ENCODE peak calls at places on chromosomes 1 and 21, in five cellular contexts. T, S, L, Y and B are unnamed samples.

GRCh38 chr1:192739476-192740184 is 69.2 kb upstream of the RGS2 start:
- DNase-seq in T (no peak), S (no peak), L (no peak), Y (no peak), B (no peak)

GRCh38 chr1:30063621-30064280 is 659.6 kb downstream of the MATN1 start:
- DNase-seq in T (no peak), S (no peak), L (no peak), Y (no peak), B (no peak)

GRCh38 chr1:172658871-172659453 is at the start of gene FASLG:
- DNase-seq in T (no peak), S (no peak), L (no peak), Y (peak), B (peak)

GRCh38 chr1:167708940-167709389 is 12.8 kb upstream of the MPZL1 start:
- DNase-seq in T (no peak), S (no peak), L (no peak), Y (no peak), B (no peak)

GRCh38 chr1:161033751-161034150 is 5.0 kb downstream of the TSTD1 start:
- DNase-seq in T (no peak), S (no peak), L (no peak), Y (no peak), B (no peak)

GRCh38 chr1:48250572-48250971 is 28.1 kb downstream of the SLC5A9 start:
- DNase-seq in T (no peak), S (no peak), L (no peak), Y (no peak), B (no peak)

GRCh38 chr1:92315766-92316413 is 17.0 kb downstream of the RPAP2 start:
- DNase-seq in T (no peak), S (no peak), L (no peak), Y (peak), B (peak)

GRCh38 chr1:1665815-1666251 is 7.0 kb upstream of the CDK11B start:
- DNase-seq in T (peak), S (no peak), L (no peak), Y (peak), B (no peak)

GRCh38 chr1:93448292-93448982 is 519 bp downstream of the FNBP1L start:
- DNase-seq in T (peak), S (peak), L (peak), Y (peak), B (no peak)

GRCh38 chr1:222865718-222866117 is 50.9 kb downstream of the DISP1 start:
- DNase-seq in T (no peak), S (no peak), L (no peak), Y (no peak), B (no peak)

GRCh38 chr1:203796223-203796747 is 862 bp downstream of the ZBED6 start:
- DNase-seq in T (peak), S (peak), L (no peak), Y (peak), B (peak)

GRCh38 chr1:208866351-208866750 is 622.2 kb upstream of the PLXNA2 start:
- DNase-seq in T (no peak), S (no peak), L (no peak), Y (no peak), B (no peak)

GRCh38 chr1:113415256-113416189 is 25.2 kb downstream of the MAGI3 start:
- DNase-seq in T (no peak), S (no peak), L (no peak), Y (no peak), B (no peak)

GRCh38 chr1:51264470-51264869 is 28.4 kb downstream of the RNF11 start:
- DNase-seq in T (no peak), S (no peak), L (no peak), Y (no peak), B (no peak)

GRCh38 chr1:171062902-171063301 is 27.8 kb upstream of the FMO3 start:
- DNase-seq in T (no peak), S (no peak), L (no peak), Y (no peak), B (no peak)

GRCh38 chr1:183783896-183784637 is 20.9 kb upstream of the RGL1 start:
- DNase-seq in T (peak), S (peak), L (peak), Y (no peak), B (no peak)

GRCh38 chr21:21851657-21852056 is 853.4 kb downstream of the NCAM2 start:
- DNase-seq in T (no peak), S (no peak), L (no peak), Y (no peak), B (no peak)

GRCh38 chr1:99661780-99662179 is 15.9 kb downstream of the PALMD start:
- DNase-seq in T (no peak), S (no peak), L (no peak), Y (no peak), B (no peak)

GRCh38 chr1:219109424-219110018 is 64.2 kb upstream of the LYPLAL1 start:
- DNase-seq in T (no peak), S (no peak), L (no peak), Y (no peak), B (no peak)

GRCh38 chr1:50471967-50472366 is 48.7 kb upstream of the DMRTA2 start:
- DNase-seq in T (no peak), S (no peak), L (no peak), Y (no peak), B (no peak)

GRCh38 chr1:110511436-110511835 is 7.5 kb downstream of the KCNA10 start:
- DNase-seq in T (no peak), S (no peak), L (no peak), Y (no peak), B (no peak)

GRCh38 chr1:228004887-228005462 is 1.8 kb upstream of the WNT3A start:
- DNase-seq in T (no peak), S (no peak), L (no peak), Y (peak), B (no peak)

GRCh38 chr21:39669976-39670671 is 57.4 kb downstream of the B3GALT5 start:
- DNase-seq in T (no peak), S (no peak), L (no peak), Y (no peak), B (no peak)

GRCh38 chr1:173663159-173663558 is 6.5 kb downstream of the ANKRD45 start:
- DNase-seq in T (no peak), S (no peak), L (no peak), Y (no peak), B (no peak)

GRCh38 chr1:11707621-11708276 is 16.2 kb downstream of the DRAXIN start:
- DNase-seq in T (peak), S (peak), L (peak), Y (no peak), B (no peak)